ENCODE peak calls at places on chromosomes 13 and 19, in six cellular contexts. A, F, J, R, X and D are unnamed samples.
A peak's percentile ranks its signal among the peaks of the same experiment; 100 is the strongest.

GRCh38 chr13:49097374-49097773 is 121.7 kb downstream of the FNDC3A start:
- DNase-seq in A (no peak), F (no peak), J (no peak), R (no peak), X (no peak), D (peak; percentile 53)

GRCh38 chr13:52359534-52359933 is 46.4 kb downstream of the THSD1 start:
- DNase-seq in A (no peak), F (no peak), J (no peak), R (no peak), X (no peak), D (no peak)

GRCh38 chr19:8935460-8935859 is 74.7 kb downstream of the MUC16 start:
- DNase-seq in A (no peak), F (no peak), J (no peak), R (no peak), X (no peak), D (no peak)

GRCh38 chr13:99955107-99955746 is 16.3 kb downstream of the ZIC5 start:
- DNase-seq in A (peak; percentile 53), F (no peak), J (no peak), R (no peak), X (no peak), D (no peak)

GRCh38 chr19:1052349-1052967 is 12.6 kb downstream of the ABCA7 start:
- DNase-seq in A (no peak), F (no peak), J (no peak), R (no peak), X (no peak), D (no peak)

GRCh38 chr13:41935501-41935900 is 25.4 kb downstream of the VWA8 start:
- DNase-seq in A (no peak), F (no peak), J (no peak), R (no peak), X (no peak), D (no peak)

GRCh38 chr13:20340136-20340758 is 108.1 kb upstream of the GJB6 start:
- DNase-seq in A (no peak), F (no peak), J (no peak), R (no peak), X (no peak), D (no peak)

GRCh38 chr19:19997656-19998268 is 41.5 kb downstream of the ZNF682 start:
- DNase-seq in A (no peak), F (peak; percentile 37), J (peak; percentile 79), R (no peak), X (no peak), D (no peak)

GRCh38 chr13:112734696-112735547 is 45.1 kb downstream of the ATP11A start:
- DNase-seq in A (peak; percentile 41), F (no peak), J (no peak), R (no peak), X (no peak), D (no peak)

GRCh38 chr13:113497217-113497616 is 6.7 kb upstream of the DCUN1D2 start:
- DNase-seq in A (no peak), F (no peak), J (peak; percentile 43), R (no peak), X (no peak), D (no peak)

GRCh38 chr13:60754211-60754610 is 357.2 kb downstream of the TDRD3 start:
- DNase-seq in A (no peak), F (no peak), J (no peak), R (no peak), X (no peak), D (no peak)

GRCh38 chr13:25046985-25047660 is 48.8 kb upstream of the PABPC3 start:
- DNase-seq in A (peak; percentile 90), F (no peak), J (no peak), R (no peak), X (peak; percentile 34), D (no peak)

GRCh38 chr13:31172001-31172400 is 10.3 kb upstream of the HSPH1 start:
- DNase-seq in A (no peak), F (no peak), J (no peak), R (no peak), X (no peak), D (no peak)

GRCh38 chr19:39307233-39307821 is 11.1 kb downstream of the IFNL1 start:
- DNase-seq in A (peak; percentile 83), F (no peak), J (no peak), R (no peak), X (peak; percentile 4), D (no peak)

GRCh38 chr19:5424192-5424973 is 30.8 kb upstream of the ZNRF4 start:
- DNase-seq in A (no peak), F (no peak), J (no peak), R (no peak), X (no peak), D (no peak)

GRCh38 chr19:35030257-35031071 is at the start of gene SCN1B:
- DNase-seq in A (peak; percentile 78), F (peak; percentile 24), J (peak; percentile 69), R (no peak), X (peak; percentile 78), D (no peak)

GRCh38 chr19:39434123-39435076 is 1.3 kb downstream of the RPS16 start:
- DNase-seq in A (no peak), F (no peak), J (no peak), R (no peak), X (no peak), D (no peak)

GRCh38 chr13:29457299-29457698 is 138.2 kb downstream of the SLC7A1 start:
- DNase-seq in A (no peak), F (no peak), J (no peak), R (no peak), X (no peak), D (no peak)

GRCh38 chr13:113739527-113740285 is 19.3 kb upstream of the TMEM255B start:
- DNase-seq in A (no peak), F (no peak), J (no peak), R (no peak), X (no peak), D (no peak)

GRCh38 chr13:92136449-92137180 is 738.2 kb downstream of the GPC5 start:
- DNase-seq in A (no peak), F (no peak), J (no peak), R (no peak), X (no peak), D (no peak)

GRCh38 chr19:49700563-49700962 is 9.6 kb downstream of the CPT1C start:
- DNase-seq in A (no peak), F (no peak), J (no peak), R (no peak), X (no peak), D (no peak)

GRCh38 chr13:99977912-99978780 is 3.4 kb upstream of the ZIC2 start:
- DNase-seq in A (peak; percentile 68), F (no peak), J (no peak), R (no peak), X (no peak), D (no peak)

GRCh38 chr19:6737873-6738725 is 719 bp upstream of the GPR108 start:
- DNase-seq in A (peak; percentile 80), F (peak; percentile 65), J (peak; percentile 100), R (peak; percentile 40), X (peak; percentile 82), D (peak; percentile 99)

GRCh38 chr13:77022341-77022740 is 4.6 kb downstream of the FBXL3 start:
- DNase-seq in A (no peak), F (no peak), J (no peak), R (no peak), X (no peak), D (no peak)

GRCh38 chr19:1866693-1867358 is 3.4 kb upstream of the KLF16 start:
- DNase-seq in A (no peak), F (no peak), J (no peak), R (no peak), X (no peak), D (no peak)

GRCh38 chr19:28472111-28472510 is 740.8 kb downstream of the UQCRFS1 start:
- DNase-seq in A (no peak), F (no peak), J (no peak), R (no peak), X (no peak), D (no peak)

GRCh38 chr19:42519108-42519507 is 9.2 kb downstream of the CEACAM1 start:
- DNase-seq in A (no peak), F (no peak), J (no peak), R (no peak), X (no peak), D (no peak)

GRCh38 chr19:29622191-29623070 is 16.3 kb downstream of the POP4 start:
- DNase-seq in A (no peak), F (no peak), J (no peak), R (no peak), X (no peak), D (no peak)

GRCh38 chr13:48626077-48626449 is 27.7 kb upstream of the CYSLTR2 start:
- DNase-seq in A (no peak), F (no peak), J (peak; percentile 65), R (no peak), X (no peak), D (no peak)

GRCh38 chr13:95185851-95186250 is 115.4 kb downstream of the ABCC4 start:
- DNase-seq in A (no peak), F (peak; percentile 34), J (no peak), R (no peak), X (no peak), D (no peak)